ENCODE peak calls at places on chromosomes 6 and 20, in four cellular contexts. One of them, this sample, is unnamed. For H3K36me3, the result is how much of the 10 kb centered on the place peaks cover.

GRCh38 chr6:141610741-141611140 is 522.0 kb upstream of the GJE1 start:
- DNase-seq in SK-N-SH: no peak
- DNase-seq in HCT116: peak
- DNase-seq in tibial nerve: no peak
- DNase-seq in this sample: no peak

GRCh38 chr6:19879663-19880062 is 42.5 kb downstream of the ID4 start:
- DNase-seq in SK-N-SH: no peak
- DNase-seq in HCT116: no peak
- DNase-seq in tibial nerve: no peak
- DNase-seq in this sample: no peak

GRCh38 chr6:6631526-6632276 is 43.2 kb downstream of the LY86 start:
- DNase-seq in SK-N-SH: no peak
- DNase-seq in HCT116: no peak
- DNase-seq in tibial nerve: no peak
- DNase-seq in this sample: peak

GRCh38 chr6:90860822-90861601 is 274.1 kb upstream of the MAP3K7 start:
- DNase-seq in SK-N-SH: no peak
- DNase-seq in HCT116: no peak
- DNase-seq in tibial nerve: no peak
- DNase-seq in this sample: no peak

GRCh38 chr6:56169366-56169765 is 78.0 kb downstream of the COL21A1 start:
- DNase-seq in SK-N-SH: no peak
- DNase-seq in HCT116: no peak
- DNase-seq in tibial nerve: no peak
- DNase-seq in this sample: no peak

GRCh38 chr20:8414611-8415274 is 282.7 kb downstream of the PLCB1 start:
- DNase-seq in SK-N-SH: no peak
- DNase-seq in HCT116: peak
- DNase-seq in tibial nerve: no peak
- DNase-seq in this sample: peak

GRCh38 chr6:24985313-24985712 is 49.6 kb upstream of the RIPOR2 start:
- DNase-seq in SK-N-SH: no peak
- DNase-seq in HCT116: no peak
- DNase-seq in tibial nerve: no peak
- DNase-seq in this sample: no peak

GRCh38 chr6:90472716-90473115 is 114.2 kb downstream of the MAP3K7 start:
- DNase-seq in SK-N-SH: no peak
- DNase-seq in HCT116: no peak
- DNase-seq in tibial nerve: no peak
- DNase-seq in this sample: no peak

GRCh38 chr20:13221673-13222318 is 722 bp downstream of the ISM1 start:
- DNase-seq in SK-N-SH: peak
- DNase-seq in HCT116: peak
- DNase-seq in tibial nerve: no peak
- DNase-seq in this sample: peak

GRCh38 chr20:19973920-19974620 is 43.1 kb upstream of the NAA20 start:
- DNase-seq in SK-N-SH: no peak
- DNase-seq in HCT116: no peak
- DNase-seq in tibial nerve: peak
- DNase-seq in this sample: no peak

GRCh38 chr6:166780284-166780683 is 153.2 kb upstream of the RPS6KA2 start:
- DNase-seq in SK-N-SH: no peak
- DNase-seq in HCT116: no peak
- DNase-seq in tibial nerve: no peak
- DNase-seq in this sample: no peak

GRCh38 chr6:28296520-28297060 is 15.2 kb downstream of the PGBD1 start:
- DNase-seq in SK-N-SH: no peak
- DNase-seq in HCT116: no peak
- DNase-seq in tibial nerve: no peak
- DNase-seq in this sample: no peak

DNA sequence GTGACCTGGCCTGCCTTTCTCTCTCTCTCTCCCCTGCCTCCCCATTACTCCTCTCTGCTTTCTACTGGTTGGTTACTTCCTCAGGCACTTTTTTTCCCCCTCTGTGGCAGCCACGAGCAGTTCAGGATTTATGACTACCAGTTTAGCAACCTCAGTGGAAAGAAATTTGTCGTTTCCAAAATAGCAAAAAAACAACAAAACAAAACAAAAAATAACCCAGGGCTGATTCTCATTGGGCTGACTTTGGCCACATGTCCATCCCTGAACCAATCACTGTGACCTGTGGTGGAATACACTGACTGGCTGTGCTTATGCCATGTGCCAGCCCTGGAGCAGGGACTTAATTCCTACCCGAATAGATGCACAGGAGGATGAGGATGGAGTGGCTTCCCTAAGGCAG is 137.4 kb downstream of the TFAP2C start:
- DNase-seq in SK-N-SH: no peak
- DNase-seq in HCT116: no peak
- DNase-seq in tibial nerve: no peak
- DNase-seq in this sample: no peak
- H3K4me3 ChIP-seq in SK-N-SH: no peak
- H3K4me3 ChIP-seq in HCT116: no peak
- H3K4me3 ChIP-seq in tibial nerve: no peak
- H3K4me3 ChIP-seq in this sample: no peak

DNA sequence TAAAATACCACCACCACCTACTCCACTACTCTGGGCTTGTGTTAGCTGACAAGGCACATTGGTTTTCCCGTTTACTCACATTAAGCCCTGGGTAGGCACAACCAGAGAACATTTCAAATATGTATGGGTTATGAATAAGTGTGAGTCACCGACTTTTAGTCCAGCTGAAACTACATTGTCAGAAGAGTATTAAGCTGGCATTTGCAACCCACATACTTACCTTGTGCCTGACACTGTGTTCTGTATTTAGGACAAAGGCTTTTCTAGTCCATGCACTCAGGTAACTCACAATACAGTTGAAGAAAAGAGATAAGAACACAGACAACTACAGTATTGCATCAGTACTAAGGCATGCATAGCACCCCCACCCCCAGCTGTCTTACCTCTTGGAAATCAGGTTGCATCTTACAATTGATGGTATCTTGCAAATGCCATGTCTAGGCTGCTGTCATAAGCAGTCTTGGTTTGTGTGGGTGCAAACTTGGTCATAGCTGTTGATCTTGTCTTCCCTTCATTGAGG is 40.3 kb upstream of the AHI1 start:
- DNase-seq in SK-N-SH: no peak
- DNase-seq in HCT116: peak
- DNase-seq in tibial nerve: no peak
- DNase-seq in this sample: no peak
- H3K36me3 ChIP-seq in SK-N-SH: under half
- H3K36me3 ChIP-seq in HCT116: under half
- H3K36me3 ChIP-seq in tibial nerve: under half
- H3K36me3 ChIP-seq in this sample: under half

DNA sequence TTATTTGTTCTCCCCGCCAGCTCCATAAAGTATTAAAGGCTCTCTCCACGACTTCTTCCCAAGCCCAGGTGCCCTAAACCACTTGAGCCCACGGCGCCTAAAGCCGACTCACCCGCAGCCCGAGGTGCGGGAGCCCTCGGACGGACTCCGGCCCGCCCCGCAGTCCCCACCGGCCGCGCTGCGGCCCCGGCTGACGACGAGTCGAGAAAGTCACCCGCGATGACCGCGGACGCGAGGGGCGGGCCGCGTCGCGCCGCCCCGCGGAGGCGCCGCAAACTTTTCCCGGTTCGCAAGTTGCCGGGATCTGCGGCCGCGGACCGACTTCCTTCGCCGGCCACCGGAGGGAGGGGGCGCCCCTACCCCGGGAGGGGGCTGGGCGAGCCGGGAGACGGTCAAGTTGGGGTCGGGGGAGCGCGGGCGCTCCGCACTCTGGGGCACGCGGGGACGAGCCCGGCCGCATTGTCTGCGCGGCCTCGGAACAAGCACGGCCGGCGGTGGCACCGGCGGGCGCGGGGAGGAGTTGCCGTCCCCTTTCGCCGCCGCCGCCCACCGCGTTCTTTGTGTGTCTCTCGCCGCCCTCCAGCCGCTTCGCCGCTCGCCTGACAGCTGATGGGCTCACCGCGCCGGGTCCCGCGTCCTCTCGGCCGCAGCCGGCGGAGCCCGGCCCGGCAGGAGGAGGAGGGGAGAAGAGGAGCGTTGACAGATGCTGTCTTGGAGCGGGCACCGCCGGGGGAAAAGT is 131.5 kb downstream of the OGFRL1 start:
- DNase-seq in SK-N-SH: peak
- DNase-seq in HCT116: no peak
- DNase-seq in tibial nerve: peak
- DNase-seq in this sample: peak
- TF ChIP-seq CTCF in SK-N-SH: peak
- TF ChIP-seq CTCF in HCT116: no peak
- TF ChIP-seq CTCF in tibial nerve: peak
- TF ChIP-seq CTCF in this sample: no peak

GRCh38 chr20:17533396-17533795 is 2.2 kb upstream of the BFSP1 start:
- DNase-seq in SK-N-SH: peak
- DNase-seq in HCT116: peak
- DNase-seq in tibial nerve: no peak
- DNase-seq in this sample: peak

GRCh38 chr20:17529586-17529985 is 1.6 kb downstream of the BFSP1 start:
- DNase-seq in SK-N-SH: no peak
- DNase-seq in HCT116: no peak
- DNase-seq in tibial nerve: no peak
- DNase-seq in this sample: no peak

GRCh38 chr20:17530153-17530552 is 1.0 kb downstream of the BFSP1 start:
- DNase-seq in SK-N-SH: no peak
- DNase-seq in HCT116: no peak
- DNase-seq in tibial nerve: no peak
- DNase-seq in this sample: no peak

GRCh38 chr20:17531537-17532025 is 402 bp upstream of the BFSP1 start:
- DNase-seq in SK-N-SH: no peak
- DNase-seq in HCT116: no peak
- DNase-seq in tibial nerve: no peak
- DNase-seq in this sample: no peak

GRCh38 chr20:17530716-17531536 is at the start of gene BFSP1:
- DNase-seq in SK-N-SH: peak
- DNase-seq in HCT116: no peak
- DNase-seq in tibial nerve: no peak
- DNase-seq in this sample: peak
- H3K4me3 ChIP-seq in SK-N-SH: peak
- H3K4me3 ChIP-seq in HCT116: peak
- H3K4me3 ChIP-seq in tibial nerve: peak
- H3K4me3 ChIP-seq in this sample: peak

GRCh38 chr6:109446072-109446471 is 5.5 kb downstream of the SMPD2 start:
- DNase-seq in SK-N-SH: no peak
- DNase-seq in HCT116: no peak
- DNase-seq in tibial nerve: no peak
- DNase-seq in this sample: no peak
- H3K36me3 ChIP-seq in SK-N-SH: under half
- H3K36me3 ChIP-seq in HCT116: under half
- H3K36me3 ChIP-seq in tibial nerve: half or more
- H3K36me3 ChIP-seq in this sample: under half

DNA sequence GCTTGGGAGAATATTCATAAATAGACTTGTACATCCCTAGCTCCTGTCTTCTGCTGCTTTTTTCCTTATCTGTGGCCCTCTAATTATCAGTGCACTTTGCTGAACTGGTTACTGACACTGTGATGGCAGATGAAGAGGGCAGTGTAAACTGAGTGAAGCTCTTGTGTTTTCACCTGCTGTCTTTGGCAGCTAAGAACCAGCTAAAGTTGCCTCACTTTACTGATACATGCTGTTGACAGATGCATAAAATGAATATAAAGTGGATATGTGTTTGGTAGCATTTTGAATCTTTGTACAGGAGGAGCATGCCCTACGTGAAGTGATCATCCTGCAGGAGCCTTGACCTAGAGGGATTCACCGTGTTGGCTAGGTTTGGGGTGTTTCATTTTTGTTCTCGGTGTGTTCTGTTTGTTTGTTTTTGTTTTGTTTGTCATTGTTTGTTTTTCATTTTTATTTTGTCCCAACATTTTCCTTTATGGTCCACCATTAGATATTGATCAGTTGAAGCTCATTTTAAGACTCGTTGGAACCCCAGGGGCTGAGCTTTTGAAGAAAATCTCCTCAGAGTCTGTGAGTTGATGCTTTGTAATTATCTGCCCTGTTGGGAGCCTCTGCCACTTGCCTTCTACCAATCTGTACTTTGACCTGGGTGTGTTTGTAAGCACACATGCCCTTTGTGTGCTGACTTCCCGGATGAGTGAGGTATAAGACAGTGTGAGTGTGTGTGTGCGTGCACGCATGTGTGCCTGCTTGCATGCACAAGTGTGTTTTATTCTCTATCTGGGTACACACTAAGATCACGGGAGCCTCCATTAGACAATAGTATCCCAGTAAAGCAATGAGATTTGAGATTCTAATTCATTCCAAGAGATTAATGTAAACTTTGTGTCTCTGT is 34.6 kb upstream of the MAPK13 start:
- DNase-seq in SK-N-SH: no peak
- DNase-seq in HCT116: no peak
- DNase-seq in tibial nerve: no peak
- DNase-seq in this sample: no peak
- TF ChIP-seq CTCF in SK-N-SH: no peak
- TF ChIP-seq CTCF in HCT116: no peak
- TF ChIP-seq CTCF in tibial nerve: peak
- TF ChIP-seq CTCF in this sample: no peak

DNA sequence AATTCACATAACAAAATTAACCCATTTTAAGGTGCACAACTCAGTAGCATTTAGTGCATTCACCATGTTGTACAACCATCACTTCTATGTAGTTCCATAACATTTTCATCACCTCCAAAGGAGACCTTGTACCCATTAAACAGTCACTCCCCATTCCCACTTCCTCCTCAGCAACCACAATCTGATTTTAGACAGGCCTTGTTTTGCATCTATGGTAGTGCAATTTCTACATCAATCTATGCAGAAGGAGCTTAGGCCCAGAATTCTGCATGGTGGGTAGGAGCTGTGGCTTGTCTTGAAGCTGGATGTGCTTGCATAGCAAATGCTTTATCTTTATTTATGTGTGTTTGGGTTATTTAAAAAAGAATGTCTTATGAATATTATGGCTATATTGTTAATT is 13.5 kb upstream of the HLA-DQA1 start:
- DNase-seq in SK-N-SH: no peak
- DNase-seq in HCT116: no peak
- DNase-seq in tibial nerve: no peak
- DNase-seq in this sample: no peak
- H3K4me3 ChIP-seq in SK-N-SH: no peak
- H3K4me3 ChIP-seq in HCT116: no peak
- H3K4me3 ChIP-seq in tibial nerve: no peak
- H3K4me3 ChIP-seq in this sample: no peak

GRCh38 chr6:107587402-107587801 is 97.5 kb downstream of the SOBP start:
- DNase-seq in SK-N-SH: no peak
- DNase-seq in HCT116: no peak
- DNase-seq in tibial nerve: no peak
- DNase-seq in this sample: no peak
- H3K36me3 ChIP-seq in SK-N-SH: under half
- H3K36me3 ChIP-seq in HCT116: under half
- H3K36me3 ChIP-seq in tibial nerve: under half
- H3K36me3 ChIP-seq in this sample: under half

GRCh38 chr6:87939776-87940175 is 107.9 kb upstream of the SPACA1 start:
- DNase-seq in SK-N-SH: no peak
- DNase-seq in HCT116: no peak
- DNase-seq in tibial nerve: no peak
- DNase-seq in this sample: no peak
- TF ChIP-seq CTCF in SK-N-SH: no peak
- TF ChIP-seq CTCF in HCT116: no peak
- TF ChIP-seq CTCF in tibial nerve: no peak
- TF ChIP-seq CTCF in this sample: no peak

GRCh38 chr6:82877213-82878195 is 188.1 kb downstream of the UBE3D start:
- DNase-seq in SK-N-SH: peak
- DNase-seq in HCT116: peak
- DNase-seq in tibial nerve: no peak
- DNase-seq in this sample: peak
- H3K4me3 ChIP-seq in SK-N-SH: no peak
- H3K4me3 ChIP-seq in HCT116: no peak
- H3K4me3 ChIP-seq in tibial nerve: no peak
- H3K4me3 ChIP-seq in this sample: no peak

This sample was measured in BE2C.